ENCODE peak calls at places on chromosomes 6 and 20, in four cellular contexts. One of them, this sample, is unnamed.

GRCh38 chr6:7268362-7269310 is 44.4 kb downstream of the SSR1 start:
- DNase-seq in K562: no peak
- DNase-seq in GM12878: no peak
- DNase-seq in H1: no peak
- DNase-seq in this sample: no peak

GRCh38 chr6:166333172-166333995 is 9.0 kb downstream of the SFT2D1 start:
- DNase-seq in GM12878: peak
- DNase-seq in H1: no peak
- DNase-seq in K562: no peak
- DNase-seq in this sample: no peak

GRCh38 chr6:170035896-170036295 is 255.0 kb downstream of the DLL1 start:
- DNase-seq in H1: no peak
- DNase-seq in K562: no peak
- DNase-seq in GM12878: no peak
- DNase-seq in this sample: no peak

GRCh38 chr6:42390228-42390934 is 61.3 kb downstream of the TRERF1 start:
- DNase-seq in K562: no peak
- DNase-seq in GM12878: no peak
- DNase-seq in H1: no peak
- DNase-seq in this sample: no peak

GRCh38 chr20:36950432-36951197 is 893 bp downstream of the SAMHD1 start:
- DNase-seq in H1: no peak
- DNase-seq in K562: peak
- DNase-seq in GM12878: no peak
- DNase-seq in this sample: no peak

GRCh38 chr20:37669062-37669772 is 24.6 kb upstream of the CTNNBL1 start:
- DNase-seq in K562: no peak
- DNase-seq in H1: no peak
- DNase-seq in GM12878: no peak
- DNase-seq in this sample: no peak

GRCh38 chr20:61233590-61233989 is 18.5 kb upstream of the CDH4 start:
- DNase-seq in GM12878: no peak
- DNase-seq in K562: no peak
- DNase-seq in H1: no peak
- DNase-seq in this sample: no peak

GRCh38 chr6:55069132-55069781 is 105.1 kb upstream of the HCRTR2 start:
- DNase-seq in GM12878: no peak
- DNase-seq in H1: peak
- DNase-seq in K562: no peak
- DNase-seq in this sample: peak

GRCh38 chr6:164185342-164185920 is 770.9 kb downstream of the QKI start:
- DNase-seq in K562: no peak
- DNase-seq in GM12878: no peak
- DNase-seq in H1: no peak
- DNase-seq in this sample: no peak

GRCh38 chr6:45423901-45424627 is 46.3 kb upstream of the SUPT3H start:
- DNase-seq in H1: no peak
- DNase-seq in K562: no peak
- DNase-seq in GM12878: no peak
- DNase-seq in this sample: no peak

GRCh38 chr6:13299909-13300308 is 28.4 kb downstream of the TBC1D7 start:
- DNase-seq in H1: no peak
- DNase-seq in K562: no peak
- DNase-seq in GM12878: no peak
- DNase-seq in this sample: no peak

GRCh38 chr6:68876792-68877493 is 241.9 kb downstream of the ADGRB3 start:
- DNase-seq in K562: peak
- DNase-seq in H1: no peak
- DNase-seq in GM12878: no peak
- DNase-seq in this sample: no peak

GRCh38 chr6:93849857-93850256 is 430.5 kb upstream of the EPHA7 start:
- DNase-seq in K562: no peak
- DNase-seq in H1: no peak
- DNase-seq in GM12878: no peak
- DNase-seq in this sample: no peak

GRCh38 chr20:36355469-36356171 is 49.5 kb downstream of the DLGAP4 start:
- DNase-seq in GM12878: no peak
- DNase-seq in K562: peak
- DNase-seq in H1: no peak
- DNase-seq in this sample: peak

GRCh38 chr6:100116409-100117194 is 122.6 kb upstream of the MCHR2 start:
- DNase-seq in GM12878: no peak
- DNase-seq in H1: peak
- DNase-seq in K562: peak
- DNase-seq in this sample: peak

GRCh38 chr20:19460386-19460785 is 247.9 kb downstream of the SLC24A3 start:
- DNase-seq in H1: no peak
- DNase-seq in K562: no peak
- DNase-seq in GM12878: no peak
- DNase-seq in this sample: no peak

GRCh38 chr20:9075264-9076095 is 6.6 kb downstream of the PLCB4 start:
- DNase-seq in GM12878: no peak
- DNase-seq in H1: no peak
- DNase-seq in K562: no peak
- DNase-seq in this sample: no peak

GRCh38 chr20:10653593-10654288 is 20.1 kb downstream of the JAG1 start:
- DNase-seq in GM12878: peak
- DNase-seq in H1: no peak
- DNase-seq in K562: no peak
- DNase-seq in this sample: no peak

GRCh38 chr20:53943522-53944291 is 126.7 kb downstream of the BCAS1 start:
- DNase-seq in GM12878: no peak
- DNase-seq in H1: no peak
- DNase-seq in K562: peak
- DNase-seq in this sample: no peak

GRCh38 chr6:14079433-14079832 is 38.1 kb upstream of the CD83 start:
- DNase-seq in H1: no peak
- DNase-seq in K562: no peak
- DNase-seq in GM12878: no peak
- DNase-seq in this sample: no peak

GRCh38 chr20:35312348-35312747 is 20.1 kb upstream of the FAM83C start:
- DNase-seq in H1: no peak
- DNase-seq in GM12878: peak
- DNase-seq in K562: peak
- DNase-seq in this sample: peak

DNA sequence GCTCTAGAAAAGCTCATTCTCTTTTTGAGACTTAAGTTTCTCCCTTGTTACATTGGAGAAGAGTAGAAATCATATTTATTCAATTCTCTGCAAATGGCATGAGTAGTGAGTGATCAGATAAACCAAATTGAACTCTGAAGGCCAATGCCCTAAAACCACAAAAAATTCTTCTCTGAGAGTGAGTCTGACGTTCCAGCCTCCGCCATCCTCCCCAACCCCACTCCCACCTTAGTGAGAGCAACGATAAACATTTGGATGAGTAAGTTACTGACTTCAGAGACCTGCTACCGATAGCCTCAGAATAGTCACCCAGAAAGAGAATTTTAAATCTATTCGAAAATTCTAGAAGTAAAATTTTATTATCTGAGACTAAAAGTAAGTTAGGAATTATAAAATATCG is 94.6 kb downstream of the TFAP2A start:
- DNase-seq in GM12878: no peak
- DNase-seq in K562: no peak
- DNase-seq in H1: no peak
- DNase-seq in this sample: no peak
- TF ChIP-seq EGR1 in GM12878: no peak
- TF ChIP-seq EGR1 in K562: no peak
- TF ChIP-seq EGR1 in H1: no peak
- TF ChIP-seq EGR1 in this sample: no peak

GRCh38 chr6:129243377-129243776 is 360.4 kb downstream of the LAMA2 start:
- DNase-seq in K562: no peak
- DNase-seq in H1: no peak
- DNase-seq in GM12878: no peak
- DNase-seq in this sample: no peak
- H3K27ac ChIP-seq in K562: no peak
- H3K27ac ChIP-seq in H1: no peak
- H3K27ac ChIP-seq in GM12878: no peak
- H3K27ac ChIP-seq in this sample: no peak

GRCh38 chr20:4041748-4042411 is 26.5 kb upstream of the RNF24 start:
- DNase-seq in K562: peak
- DNase-seq in H1: no peak
- DNase-seq in GM12878: no peak
- DNase-seq in this sample: peak
- TF ChIP-seq EGR1 in K562: peak
- TF ChIP-seq EGR1 in H1: no peak
- TF ChIP-seq EGR1 in GM12878: no peak
- TF ChIP-seq EGR1 in this sample: peak

GRCh38 chr20:25460591-25461280 is 53.3 kb downstream of the GINS1 start:
- DNase-seq in GM12878: no peak
- DNase-seq in H1: no peak
- DNase-seq in K562: no peak
- DNase-seq in this sample: no peak

GRCh38 chr20:25461766-25462165 is 54.3 kb downstream of the GINS1 start:
- DNase-seq in H1: no peak
- DNase-seq in K562: no peak
- DNase-seq in GM12878: no peak
- DNase-seq in this sample: no peak

GRCh38 chr20:25462166-25462565 is 54.7 kb downstream of the GINS1 start:
- DNase-seq in K562: no peak
- DNase-seq in GM12878: no peak
- DNase-seq in H1: no peak
- DNase-seq in this sample: no peak

GRCh38 chr20:25459916-25460590 is 52.6 kb downstream of the GINS1 start:
- DNase-seq in K562: no peak
- DNase-seq in GM12878: no peak
- DNase-seq in H1: no peak
- DNase-seq in this sample: no peak

GRCh38 chr20:25461281-25461650 is 53.8 kb downstream of the GINS1 start:
- DNase-seq in K562: no peak
- DNase-seq in GM12878: no peak
- DNase-seq in H1: no peak
- DNase-seq in this sample: no peak
- H3K27ac ChIP-seq in K562: no peak
- H3K27ac ChIP-seq in GM12878: no peak
- H3K27ac ChIP-seq in H1: no peak
- H3K27ac ChIP-seq in this sample: no peak

DNA sequence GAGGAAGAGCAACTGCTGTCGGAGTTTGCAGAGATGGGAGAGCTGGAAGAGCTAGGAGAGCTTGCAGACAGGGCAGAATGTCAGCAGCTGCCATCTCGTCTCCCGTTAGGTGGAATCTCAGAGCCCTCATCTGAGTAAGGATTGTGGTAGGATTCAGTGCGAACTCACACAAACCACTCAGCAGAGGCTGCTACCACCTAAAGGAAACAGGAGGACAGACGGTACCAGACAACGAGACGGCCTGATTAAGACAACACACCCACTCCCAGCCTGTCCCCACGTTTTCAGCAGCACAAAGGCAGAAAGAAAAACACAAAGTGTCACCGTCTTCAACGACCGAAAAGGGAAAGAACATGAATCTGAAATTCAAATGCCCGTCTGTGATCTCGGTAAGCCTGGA is 4.1 kb downstream of the LEMD2 start:
- DNase-seq in H1: no peak
- DNase-seq in GM12878: no peak
- DNase-seq in K562: no peak
- DNase-seq in this sample: no peak
- TF ChIP-seq EGR1 in H1: no peak
- TF ChIP-seq EGR1 in GM12878: no peak
- TF ChIP-seq EGR1 in K562: no peak
- TF ChIP-seq EGR1 in this sample: no peak

GRCh38 chr6:79536615-79536968 is 638 bp downstream of the LCA5 start:
- DNase-seq in GM12878: no peak
- DNase-seq in H1: no peak
- DNase-seq in K562: peak
- DNase-seq in this sample: no peak

GRCh38 chr6:79536969-79537747 is at the start of gene LCA5:
- DNase-seq in K562: peak
- DNase-seq in GM12878: peak
- DNase-seq in H1: peak
- DNase-seq in this sample: peak

GRCh38 chr6:79543411-79543810 is 6.2 kb upstream of the LCA5 start:
- DNase-seq in GM12878: no peak
- DNase-seq in K562: no peak
- DNase-seq in H1: no peak
- DNase-seq in this sample: no peak

GRCh38 chr6:79543886-79544285 is 6.7 kb upstream of the LCA5 start:
- DNase-seq in H1: no peak
- DNase-seq in GM12878: no peak
- DNase-seq in K562: no peak
- DNase-seq in this sample: no peak

GRCh38 chr6:79538481-79538971 is 1.3 kb upstream of the LCA5 start:
- DNase-seq in H1: no peak
- DNase-seq in K562: no peak
- DNase-seq in GM12878: no peak
- DNase-seq in this sample: no peak
- H3K27ac ChIP-seq in H1: no peak
- H3K27ac ChIP-seq in K562: peak
- H3K27ac ChIP-seq in GM12878: no peak
- H3K27ac ChIP-seq in this sample: no peak

GRCh38 chr6:138030872-138031271 is 76.3 kb downstream of the PERP start:
- DNase-seq in GM12878: no peak
- DNase-seq in K562: no peak
- DNase-seq in H1: no peak
- DNase-seq in this sample: no peak

GRCh38 chr6:138031417-138031816 is 75.8 kb downstream of the PERP start:
- DNase-seq in H1: no peak
- DNase-seq in K562: no peak
- DNase-seq in GM12878: no peak
- DNase-seq in this sample: no peak

GRCh38 chr6:138026342-138026741 is 80.9 kb downstream of the PERP start:
- DNase-seq in K562: no peak
- DNase-seq in GM12878: no peak
- DNase-seq in H1: no peak
- DNase-seq in this sample: no peak

GRCh38 chr6:138031850-138032249 is 75.4 kb downstream of the PERP start:
- DNase-seq in K562: no peak
- DNase-seq in GM12878: no peak
- DNase-seq in H1: no peak
- DNase-seq in this sample: no peak

DNA sequence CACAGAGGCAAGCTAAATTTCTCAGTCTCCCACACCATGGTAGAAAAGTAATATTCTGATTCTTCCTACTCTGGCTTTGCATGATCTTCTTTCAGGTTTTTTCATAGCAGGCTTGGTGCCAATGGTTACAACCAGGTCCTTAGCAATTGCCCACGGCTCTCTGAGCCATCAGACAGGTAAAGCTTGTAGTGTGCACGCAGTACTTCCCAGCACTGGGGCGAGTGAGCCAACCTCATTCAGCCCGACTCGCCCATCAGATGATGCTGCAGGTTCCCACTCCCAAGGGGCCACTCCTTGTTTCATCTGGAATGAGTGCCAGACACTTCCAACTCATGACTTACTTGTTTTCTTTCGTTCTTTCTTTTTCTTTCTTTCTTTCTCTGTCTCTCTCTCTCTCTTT is 78.3 kb downstream of the PERP start:
- DNase-seq in K562: no peak
- DNase-seq in H1: no peak
- DNase-seq in GM12878: no peak
- DNase-seq in this sample: no peak
- TF ChIP-seq EGR1 in K562: no peak
- TF ChIP-seq EGR1 in H1: no peak
- TF ChIP-seq EGR1 in GM12878: no peak
- TF ChIP-seq EGR1 in this sample: no peak

This sample was measured in HCT116.